ENCODE peak calls at places on chromosomes 13 and 19, in seven cellular contexts. K is breast epithelium, F is neuronal stem cell, I is psoas muscle, P is GM23338, R is thoracic aorta, C is vagina. E is an unnamed sample.

GRCh38 chr19:50311723-50312635 is 17.2 kb downstream of the KCNC3 start:
- DNase-seq in C (no peak), F (no peak), R (no peak), K (no peak), P (peak), I (no peak), E (no peak)

GRCh38 chr19:47176071-47176626 is 45.5 kb downstream of the SAE1 start:
- DNase-seq in C (no peak), I (no peak), R (no peak), K (no peak), F (no peak), P (no peak), E (peak)

GRCh38 chr19:4640247-4641000 is 1.1 kb downstream of the TNFAIP8L1 start:
- DNase-seq in C (no peak), I (peak), F (no peak), P (peak), R (no peak), K (no peak), E (no peak)

GRCh38 chr19:51726049-51726448 is 2.3 kb upstream of the HAS1 start:
- DNase-seq in F (no peak), P (peak), I (peak), R (no peak), C (no peak), K (no peak), E (no peak)

GRCh38 chr13:25171170-25171516 is 945 bp downstream of the AMER2 start:
- DNase-seq in F (no peak), C (no peak), R (no peak), I (no peak), K (no peak), P (no peak), E (no peak)

GRCh38 chr13:86788624-86789023 is 882.5 kb upstream of the SLITRK5 start:
- DNase-seq in F (no peak), C (no peak), I (no peak), P (no peak), K (no peak), R (no peak), E (no peak)

GRCh38 chr13:74270018-74270417 is 135.8 kb upstream of the KLF12 start:
- DNase-seq in K (no peak), R (no peak), C (no peak), F (no peak), I (no peak), P (no peak), E (no peak)

GRCh38 chr19:46000497-46001246 is 5.4 kb downstream of the CCDC61 start:
- DNase-seq in R (no peak), P (peak), C (no peak), K (no peak), I (peak), F (peak), E (no peak)

GRCh38 chr13:95494082-95494681 is 58.3 kb upstream of the CLDN10 start:
- DNase-seq in P (peak), R (no peak), I (no peak), K (no peak), F (peak), C (no peak), E (no peak)

GRCh38 chr13:112710855-112711527 is 21.2 kb downstream of the ATP11A start:
- DNase-seq in I (peak), F (no peak), P (no peak), R (no peak), K (no peak), C (no peak), E (no peak)

GRCh38 chr19:58352760-58353671 is at the start of gene A1BG:
- DNase-seq in I (no peak), R (no peak), F (no peak), P (no peak), K (no peak), C (no peak), E (no peak)

GRCh38 chr13:29457299-29457698 is 138.2 kb downstream of the SLC7A1 start:
- DNase-seq in C (no peak), R (no peak), I (no peak), K (no peak), F (no peak), P (no peak), E (no peak)

GRCh38 chr19:14566712-14567077 is 5.2 kb downstream of the NDUFB7 start:
- DNase-seq in C (no peak), K (no peak), F (no peak), I (no peak), P (no peak), R (no peak), E (no peak)

GRCh38 chr13:32639502-32640105 is 53.4 kb downstream of the PDS5B start:
- DNase-seq in K (no peak), F (peak), R (peak), C (no peak), P (peak), I (peak), E (peak)

GRCh38 chr19:29565171-29565570 is 39.4 kb downstream of the VSTM2B start:
- DNase-seq in F (no peak), R (no peak), P (no peak), K (no peak), I (no peak), C (no peak), E (no peak)

GRCh38 chr19:53055117-53055516 is 10.6 kb downstream of the ERVV-2 start:
- DNase-seq in C (no peak), P (no peak), R (no peak), K (no peak), I (no peak), F (no peak), E (no peak)

GRCh38 chr13:110448230-110448629 is 113.3 kb downstream of the RAB20 start:
- DNase-seq in C (no peak), R (no peak), I (no peak), F (no peak), K (no peak), P (no peak), E (peak)

GRCh38 chr13:99015606-99016520 is 38.0 kb upstream of the DOCK9 start:
- DNase-seq in I (no peak), K (no peak), C (no peak), P (no peak), R (no peak), F (no peak), E (no peak)

GRCh38 chr13:49097374-49097773 is 121.7 kb downstream of the FNDC3A start:
- DNase-seq in R (no peak), F (no peak), I (no peak), P (no peak), C (no peak), K (no peak), E (no peak)

GRCh38 chr13:23985846-23986245 is 88.5 kb upstream of the C1QTNF9B start:
- DNase-seq in I (no peak), K (no peak), C (no peak), P (no peak), F (no peak), R (no peak), E (no peak)

GRCh38 chr13:32610538-32610937 is 24.3 kb downstream of the PDS5B start:
- DNase-seq in P (no peak), C (no peak), F (no peak), K (no peak), I (no peak), R (no peak), E (no peak)

GRCh38 chr19:49333426-49334288 is 1.5 kb upstream of the CD37 start:
- DNase-seq in K (peak), C (no peak), F (no peak), R (no peak), P (no peak), I (no peak), E (no peak)

GRCh38 chr13:109628251-109628699 is 158.1 kb downstream of the IRS2 start:
- DNase-seq in C (no peak), K (no peak), F (no peak), R (no peak), I (no peak), P (no peak), E (peak)

GRCh38 chr19:47674548-47674947 is 38.7 kb upstream of the EHD2 start:
- DNase-seq in I (no peak), R (no peak), K (no peak), F (no peak), C (no peak), P (no peak), E (no peak)

GRCh38 chr13:55500694-55501093 is 1640.0 kb upstream of the PRR20A start:
- DNase-seq in R (no peak), I (no peak), K (no peak), F (no peak), C (no peak), P (no peak), E (no peak)

GRCh38 chr13:79749556-79749955 is 268.6 kb downstream of the NDFIP2 start:
- DNase-seq in P (no peak), R (no peak), C (no peak), I (no peak), F (no peak), K (no peak), E (no peak)

DNA sequence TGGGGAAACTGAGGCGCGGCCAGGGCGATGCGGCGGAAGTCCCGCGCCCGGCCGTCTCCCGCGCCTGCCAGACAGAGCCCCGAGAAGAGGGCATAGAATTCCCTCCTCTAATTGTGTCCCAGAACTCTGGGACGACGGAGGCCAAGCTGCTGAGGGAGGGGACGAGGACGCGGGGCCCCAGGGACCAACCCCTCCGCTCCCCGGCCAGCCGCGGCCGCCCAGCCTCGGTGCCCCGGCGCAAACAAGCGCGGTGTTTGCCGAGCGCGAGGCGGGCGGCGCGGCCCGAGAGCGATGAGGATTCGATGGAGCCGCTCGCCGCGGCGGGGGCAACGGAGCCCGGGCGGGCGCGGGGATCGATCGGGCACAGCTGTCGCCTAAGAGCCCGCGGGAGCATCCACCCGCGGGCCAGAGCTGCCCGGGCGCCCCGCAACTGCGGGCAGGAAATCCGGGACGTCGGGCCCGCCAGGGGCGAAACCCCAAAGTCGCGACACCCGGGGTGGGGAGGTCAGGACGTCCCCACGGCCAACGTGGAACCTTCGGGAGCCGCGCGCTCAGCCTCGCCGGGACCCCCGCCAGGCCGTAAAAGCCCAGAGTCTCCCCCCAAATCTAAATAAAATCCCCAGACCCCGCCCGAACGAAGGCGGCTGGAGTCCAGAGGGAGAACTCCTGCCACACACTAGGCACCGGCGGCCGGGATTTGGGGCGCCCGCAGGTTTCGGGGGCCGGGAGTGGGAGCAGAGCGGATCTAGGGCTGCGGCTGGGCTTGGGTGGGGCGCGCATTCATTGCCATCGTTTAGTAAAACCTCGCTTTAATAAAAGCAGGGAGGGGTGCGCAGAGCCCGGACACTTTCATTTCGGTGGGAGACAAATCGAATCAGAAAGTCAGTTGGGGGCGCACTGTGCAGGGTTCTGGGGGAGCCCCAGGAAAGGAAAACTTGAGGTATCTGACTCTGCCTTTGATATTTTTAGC is 3.6 kb upstream of the ONECUT3 start:
- DNase-seq in F (no peak), K (no peak), I (no peak), P (no peak), R (no peak), C (no peak), E (no peak)
- H3K4me3 ChIP-seq in F (no peak), K (peak), I (peak), P (peak), R (peak), C (peak), E (no peak)

GRCh38 chr19:17405250-17406038 is at the start of gene BST2:
- DNase-seq in R (peak), K (no peak), F (no peak), C (no peak), I (peak), P (peak), E (no peak)
- H3K27ac ChIP-seq in R (peak), K (peak), F (peak), C (peak), I (peak), P (peak), E (no peak)

GRCh38 chr19:56538761-56539263 is at the start of gene ZFP28:
- DNase-seq in P (peak), I (peak), K (no peak), R (peak), C (no peak), F (no peak), E (peak)
- H3K4me3 ChIP-seq in P (peak), I (peak), K (peak), R (peak), C (peak), F (peak), E (peak)

DNA sequence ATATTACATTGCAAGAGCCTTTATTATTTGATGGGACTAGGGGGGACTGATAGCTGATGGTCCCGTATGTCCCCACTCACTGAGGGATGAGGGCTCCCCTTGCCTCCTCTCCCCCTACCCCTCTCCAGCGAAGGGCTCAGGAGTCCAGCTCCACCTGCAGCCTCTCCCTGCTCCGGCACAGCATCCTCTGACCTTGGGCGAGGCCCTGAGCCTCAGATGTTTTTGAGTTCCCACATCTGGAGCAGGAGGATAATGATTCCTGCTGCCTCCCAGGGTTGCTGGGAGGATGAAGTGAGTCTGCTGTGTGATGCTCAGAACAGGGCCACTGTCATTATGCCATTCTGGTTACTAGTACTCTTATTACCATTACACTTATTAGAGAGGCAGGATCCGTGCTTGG is 15.0 kb downstream of the PAK4 start:
- DNase-seq in P (no peak), K (no peak), I (no peak), F (no peak), C (no peak), R (no peak), E (no peak)
- H3K27ac ChIP-seq in P (peak), K (no peak), I (no peak), F (no peak), C (no peak), R (no peak), E (no peak)

GRCh38 chr19:2454199-2454961 is 2.4 kb downstream of the LMNB2 start:
- DNase-seq in F (no peak), P (no peak), K (no peak), I (no peak), R (no peak), C (no peak), E (no peak)

GRCh38 chr19:2456301-2456570 is 523 bp downstream of the LMNB2 start:
- DNase-seq in P (no peak), R (no peak), I (no peak), C (no peak), F (no peak), K (no peak), E (no peak)

GRCh38 chr19:2455481-2456300 is 1.1 kb downstream of the LMNB2 start:
- DNase-seq in I (peak), C (no peak), P (no peak), K (no peak), R (no peak), F (no peak), E (peak)

GRCh38 chr19:2453431-2454025 is 3.2 kb downstream of the LMNB2 start:
- DNase-seq in P (no peak), I (no peak), C (no peak), K (no peak), R (no peak), F (no peak), E (no peak)

GRCh38 chr19:2454962-2455409 is 1.8 kb downstream of the LMNB2 start:
- DNase-seq in C (no peak), P (no peak), R (no peak), K (no peak), I (no peak), F (no peak), E (no peak)
- H3K4me3 ChIP-seq in C (no peak), P (peak), R (no peak), K (no peak), I (no peak), F (no peak), E (peak)

DNA sequence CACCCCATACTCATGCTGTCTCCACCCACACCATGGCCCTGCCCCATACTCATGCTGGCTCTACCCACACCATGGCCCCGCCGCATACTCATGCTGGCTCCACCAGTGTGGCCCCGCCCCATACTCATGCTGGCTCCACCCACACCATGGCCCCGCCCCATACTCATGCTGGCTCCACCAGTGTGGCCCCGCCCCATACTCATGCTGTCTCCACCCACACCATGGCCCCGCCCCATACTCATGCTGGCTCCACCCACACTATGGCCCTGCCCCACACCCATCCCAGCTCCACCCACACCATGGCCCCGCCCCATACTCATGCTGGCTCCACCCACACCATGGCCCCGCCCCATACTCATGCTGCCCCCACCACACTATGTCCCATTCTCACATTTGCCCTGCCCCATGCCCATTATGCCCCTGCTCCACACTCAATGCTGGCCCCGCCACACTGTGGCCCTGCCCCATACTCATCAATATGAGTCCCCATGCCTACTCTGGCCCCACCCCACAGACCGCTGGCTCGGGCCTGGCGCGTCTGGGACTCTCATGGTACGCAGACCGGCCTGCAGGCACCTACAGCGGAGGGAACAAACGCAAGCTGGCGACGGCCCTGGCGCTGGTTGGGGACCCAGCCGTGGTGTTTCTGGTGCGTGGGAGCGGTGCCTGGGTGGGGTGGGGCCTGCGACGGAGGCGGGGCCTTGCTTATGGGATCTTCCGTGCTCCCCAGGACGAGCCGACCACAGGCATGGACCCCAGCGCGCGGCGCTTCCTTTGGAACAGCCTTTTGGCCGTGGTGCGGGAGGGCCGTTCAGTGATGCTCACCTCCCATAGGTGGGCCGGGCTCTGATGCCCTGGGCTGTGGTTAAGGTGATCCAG is 3.7 kb upstream of the ARHGAP45 start:
- DNase-seq in K (no peak), I (peak), P (peak), F (no peak), C (no peak), R (no peak), E (no peak)
- H3K27ac ChIP-seq in K (no peak), I (no peak), P (no peak), F (no peak), C (no peak), R (no peak), E (no peak)

DNA sequence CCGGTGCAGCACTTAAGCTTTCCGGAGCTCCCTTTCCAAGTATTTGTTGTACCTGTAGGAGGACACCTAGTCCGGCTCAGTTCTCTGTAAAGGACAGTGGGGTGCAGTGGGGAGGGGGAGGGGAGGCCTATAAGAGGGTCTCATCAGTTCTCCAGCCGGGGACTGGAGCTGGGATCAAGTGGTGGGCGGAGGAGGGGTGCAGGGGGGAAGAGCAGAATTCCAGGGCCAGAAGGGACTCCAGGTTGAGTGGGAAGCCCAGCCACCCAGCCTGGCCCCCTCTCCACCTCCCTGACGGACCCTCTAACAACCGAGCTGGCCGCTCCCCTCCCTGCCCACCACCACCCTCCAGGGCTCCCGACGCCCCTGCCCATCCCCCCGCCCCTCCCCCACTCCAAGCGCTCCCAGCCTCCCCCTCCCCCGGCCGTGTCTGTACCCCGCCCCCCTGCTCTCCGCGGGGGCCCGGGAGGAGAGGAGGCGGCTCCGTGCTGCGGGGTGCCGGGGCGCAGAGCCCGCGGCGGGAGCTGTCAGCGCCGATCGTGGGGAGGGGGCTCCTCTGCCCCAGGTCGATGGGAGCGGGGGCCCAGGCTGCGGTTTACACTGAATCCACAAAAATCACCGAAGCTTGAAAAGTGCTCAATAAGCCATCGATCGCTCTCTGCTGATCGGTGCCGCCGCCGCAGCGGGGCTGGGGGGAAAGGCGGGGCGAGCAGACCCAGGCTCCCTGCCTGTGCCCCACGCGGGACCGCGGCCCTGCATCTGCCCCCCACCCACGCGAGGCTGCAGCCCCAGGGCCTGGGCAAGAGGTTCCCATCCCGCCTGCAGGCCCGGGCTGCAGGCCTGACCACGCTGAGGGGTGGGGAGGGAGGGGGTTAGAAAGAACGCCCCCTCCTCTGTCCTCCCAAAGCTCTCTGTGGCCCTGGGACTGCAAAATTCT is 34.7 kb upstream of the ONECUT3 start:
- DNase-seq in I (no peak), C (no peak), F (no peak), P (peak), R (no peak), K (no peak), E (no peak)
- H3K4me3 ChIP-seq in I (no peak), C (no peak), F (peak), P (peak), R (no peak), K (no peak), E (no peak)

E was measured in SJSA1.